ENCODE peak calls at places on chromosome 1, in ten cellular contexts. One of them, this sample, is unnamed.

GRCh38 chr1:229825042-229825441 is 199.0 kb downstream of the URB2 start:
- DNase-seq in PC-3: no peak
- DNase-seq in activated CD4-positive, alpha-beta T cell treated with anti-CD3 and anti-CD28 coated beads for 4 hours: no peak
- DNase-seq in SJSA1: no peak
- DNase-seq in HTR-8/SVneo: no peak
- DNase-seq in NCI-H82: no peak
- DNase-seq in CD4-positive, alpha-beta T cell: no peak
- DNase-seq in NCI-H2107: no peak
- DNase-seq in adrenal gland: no peak
- DNase-seq in GM03348: no peak
- DNase-seq in this sample: no peak

GRCh38 chr1:182101415-182102041 is 40.0 kb upstream of the ZNF648 start:
- DNase-seq in CD4-positive, alpha-beta T cell: no peak
- DNase-seq in NCI-H82: peak
- DNase-seq in adrenal gland: no peak
- DNase-seq in SJSA1: no peak
- DNase-seq in GM03348: no peak
- DNase-seq in NCI-H2107: no peak
- DNase-seq in activated CD4-positive, alpha-beta T cell treated with anti-CD3 and anti-CD28 coated beads for 4 hours: no peak
- DNase-seq in PC-3: peak
- DNase-seq in HTR-8/SVneo: no peak
- DNase-seq in this sample: no peak

GRCh38 chr1:16980473-16981268 is at the start of gene MFAP2:
- DNase-seq in NCI-H82: no peak
- DNase-seq in PC-3: no peak
- DNase-seq in activated CD4-positive, alpha-beta T cell treated with anti-CD3 and anti-CD28 coated beads for 4 hours: no peak
- DNase-seq in HTR-8/SVneo: peak
- DNase-seq in adrenal gland: no peak
- DNase-seq in GM03348: peak
- DNase-seq in SJSA1: no peak
- DNase-seq in NCI-H2107: no peak
- DNase-seq in CD4-positive, alpha-beta T cell: no peak
- DNase-seq in this sample: no peak

GRCh38 chr1:235160395-235160964 is 570 bp downstream of the RBM34 start:
- DNase-seq in adrenal gland: no peak
- DNase-seq in HTR-8/SVneo: no peak
- DNase-seq in NCI-H2107: peak
- DNase-seq in NCI-H82: no peak
- DNase-seq in activated CD4-positive, alpha-beta T cell treated with anti-CD3 and anti-CD28 coated beads for 4 hours: no peak
- DNase-seq in CD4-positive, alpha-beta T cell: no peak
- DNase-seq in SJSA1: no peak
- DNase-seq in PC-3: peak
- DNase-seq in GM03348: no peak
- DNase-seq in this sample: peak

GRCh38 chr1:245858683-245859509 is 648.2 kb downstream of the SMYD3 start:
- DNase-seq in PC-3: peak
- DNase-seq in SJSA1: no peak
- DNase-seq in HTR-8/SVneo: no peak
- DNase-seq in CD4-positive, alpha-beta T cell: no peak
- DNase-seq in NCI-H2107: no peak
- DNase-seq in GM03348: no peak
- DNase-seq in adrenal gland: no peak
- DNase-seq in activated CD4-positive, alpha-beta T cell treated with anti-CD3 and anti-CD28 coated beads for 4 hours: no peak
- DNase-seq in NCI-H82: peak
- DNase-seq in this sample: peak

GRCh38 chr1:41724248-41724647 is 194.5 kb downstream of the HIVEP3 start:
- DNase-seq in NCI-H2107: no peak
- DNase-seq in HTR-8/SVneo: no peak
- DNase-seq in CD4-positive, alpha-beta T cell: no peak
- DNase-seq in activated CD4-positive, alpha-beta T cell treated with anti-CD3 and anti-CD28 coated beads for 4 hours: no peak
- DNase-seq in PC-3: no peak
- DNase-seq in NCI-H82: no peak
- DNase-seq in GM03348: no peak
- DNase-seq in adrenal gland: no peak
- DNase-seq in SJSA1: no peak
- DNase-seq in this sample: peak

GRCh38 chr1:22320703-22321344 is 130.8 kb upstream of the ZBTB40 start:
- DNase-seq in PC-3: no peak
- DNase-seq in NCI-H82: no peak
- DNase-seq in activated CD4-positive, alpha-beta T cell treated with anti-CD3 and anti-CD28 coated beads for 4 hours: no peak
- DNase-seq in adrenal gland: no peak
- DNase-seq in NCI-H2107: no peak
- DNase-seq in HTR-8/SVneo: no peak
- DNase-seq in CD4-positive, alpha-beta T cell: no peak
- DNase-seq in SJSA1: peak
- DNase-seq in GM03348: no peak
- DNase-seq in this sample: no peak

GRCh38 chr1:64654519-64655341 is 90.1 kb upstream of the RAVER2 start:
- DNase-seq in SJSA1: no peak
- DNase-seq in CD4-positive, alpha-beta T cell: no peak
- DNase-seq in GM03348: peak
- DNase-seq in NCI-H2107: no peak
- DNase-seq in PC-3: no peak
- DNase-seq in activated CD4-positive, alpha-beta T cell treated with anti-CD3 and anti-CD28 coated beads for 4 hours: no peak
- DNase-seq in NCI-H82: no peak
- DNase-seq in adrenal gland: no peak
- DNase-seq in HTR-8/SVneo: no peak
- DNase-seq in this sample: peak

GRCh38 chr1:114540202-114540601 is 29.2 kb upstream of the TRIM33 start:
- DNase-seq in NCI-H82: no peak
- DNase-seq in SJSA1: no peak
- DNase-seq in PC-3: peak
- DNase-seq in adrenal gland: no peak
- DNase-seq in NCI-H2107: no peak
- DNase-seq in activated CD4-positive, alpha-beta T cell treated with anti-CD3 and anti-CD28 coated beads for 4 hours: no peak
- DNase-seq in GM03348: no peak
- DNase-seq in HTR-8/SVneo: peak
- DNase-seq in CD4-positive, alpha-beta T cell: no peak
- DNase-seq in this sample: no peak

GRCh38 chr1:71014110-71014509 is 33.5 kb downstream of the PTGER3 start:
- DNase-seq in CD4-positive, alpha-beta T cell: no peak
- DNase-seq in PC-3: no peak
- DNase-seq in NCI-H82: no peak
- DNase-seq in GM03348: peak
- DNase-seq in HTR-8/SVneo: no peak
- DNase-seq in SJSA1: no peak
- DNase-seq in NCI-H2107: no peak
- DNase-seq in activated CD4-positive, alpha-beta T cell treated with anti-CD3 and anti-CD28 coated beads for 4 hours: no peak
- DNase-seq in adrenal gland: no peak
- DNase-seq in this sample: no peak

GRCh38 chr1:9822897-9823692 is 670 bp downstream of the CLSTN1 start:
- DNase-seq in PC-3: peak
- DNase-seq in HTR-8/SVneo: no peak
- DNase-seq in CD4-positive, alpha-beta T cell: peak
- DNase-seq in SJSA1: no peak
- DNase-seq in NCI-H2107: no peak
- DNase-seq in activated CD4-positive, alpha-beta T cell treated with anti-CD3 and anti-CD28 coated beads for 4 hours: peak
- DNase-seq in GM03348: peak
- DNase-seq in NCI-H82: peak
- DNase-seq in adrenal gland: peak
- DNase-seq in this sample: peak

GRCh38 chr1:81801834-81802531 is 1.2 kb downstream of the ADGRL2 start:
- DNase-seq in adrenal gland: peak
- DNase-seq in NCI-H2107: no peak
- DNase-seq in SJSA1: no peak
- DNase-seq in PC-3: no peak
- DNase-seq in NCI-H82: peak
- DNase-seq in CD4-positive, alpha-beta T cell: no peak
- DNase-seq in activated CD4-positive, alpha-beta T cell treated with anti-CD3 and anti-CD28 coated beads for 4 hours: no peak
- DNase-seq in HTR-8/SVneo: no peak
- DNase-seq in GM03348: peak
- DNase-seq in this sample: peak